ENCODE peak calls at places on chromosomes 7 and 10, in nine cellular contexts. H is OCI-LY7, K is pancreas, A is upper lobe of right lung, C is GM23338, E is fibroblast of lung, U is cardiac fibroblast, N is A549, W is endodermal cell. O is an unnamed sample.

GRCh38 chr10:92413011-92413410 is 122.0 kb downstream of the MARCHF5 start:
- DNase-seq in E (no peak), A (no peak), N (no peak), K (no peak), C (no peak), H (no peak), U (no peak), W (no peak), O (no peak)

GRCh38 chr7:22586806-22587180 is 86.8 kb upstream of the STEAP1B start:
- DNase-seq in E (peak), A (no peak), H (no peak), W (peak), N (no peak), K (no peak), C (peak), U (peak), O (peak)

GRCh38 chr10:74433993-74434392 is 283.0 kb downstream of the ADK start:
- DNase-seq in H (no peak), C (no peak), U (peak), W (no peak), N (no peak), A (no peak), E (peak), K (no peak), O (no peak)

GRCh38 chr7:5248201-5248885 is 34.4 kb upstream of the SLC29A4 start:
- DNase-seq in A (no peak), U (peak), C (no peak), N (no peak), K (peak), H (no peak), W (no peak), E (no peak), O (no peak)

GRCh38 chr7:86407291-86407690 is 236.4 kb upstream of the GRM3 start:
- DNase-seq in W (no peak), K (no peak), N (no peak), C (no peak), H (no peak), U (no peak), A (no peak), E (peak), O (no peak)

GRCh38 chr10:90451283-90451682 is 406.6 kb downstream of the HTR7 start:
- DNase-seq in K (no peak), N (no peak), H (no peak), C (no peak), E (peak), W (no peak), A (no peak), U (peak), O (no peak)

GRCh38 chr7:95396136-95397032 is at the start of gene PON3:
- DNase-seq in E (no peak), C (peak), N (peak), U (peak), A (peak), H (no peak), K (peak), W (peak), O (no peak)

GRCh38 chr10:48439031-48439430 is 132.6 kb downstream of the MAPK8 start:
- DNase-seq in U (peak), N (no peak), E (peak), A (no peak), H (no peak), C (no peak), W (no peak), K (no peak), O (peak)

GRCh38 chr7:88681682-88682081 is 77.8 kb upstream of the ZNF804B start:
- DNase-seq in C (no peak), E (no peak), K (no peak), U (no peak), A (no peak), H (no peak), N (no peak), W (no peak), O (no peak)

GRCh38 chr7:107044347-107045194 is at the start of gene PRKAR2B:
- DNase-seq in N (peak), E (peak), A (peak), K (peak), U (peak), H (peak), W (peak), C (peak), O (peak)

GRCh38 chr10:73244866-73245477 is 2.1 kb downstream of the DNAJC9 start:
- DNase-seq in A (no peak), N (no peak), U (peak), K (no peak), W (no peak), C (no peak), H (peak), E (no peak), O (no peak)

GRCh38 chr7:102146122-102146521 is 140.5 kb upstream of the SH2B2 start:
- DNase-seq in E (no peak), N (no peak), K (no peak), U (no peak), W (no peak), A (no peak), H (no peak), C (no peak), O (no peak)

GRCh38 chr7:11914645-11915044 is 82.6 kb upstream of the THSD7A start:
- DNase-seq in N (no peak), A (no peak), K (no peak), E (no peak), H (no peak), U (no peak), W (no peak), C (no peak), O (no peak)

GRCh38 chr10:89171263-89171872 is 35.7 kb downstream of the CH25H start:
- DNase-seq in A (no peak), C (peak), W (no peak), N (no peak), K (no peak), U (no peak), H (no peak), E (peak), O (peak)

GRCh38 chr7:26648429-26649015 is 215.9 kb downstream of the SKAP2 start:
- DNase-seq in A (no peak), W (no peak), H (no peak), C (no peak), U (peak), E (peak), K (no peak), N (no peak), O (peak)

GRCh38 chr7:55449992-55450535 is 84.9 kb downstream of the LANCL2 start:
- DNase-seq in N (no peak), C (no peak), W (no peak), U (no peak), K (no peak), H (no peak), A (no peak), E (no peak), O (no peak)

GRCh38 chr7:140732436-140732835 is 35.9 kb downstream of the NDUFB2 start:
- DNase-seq in H (no peak), E (no peak), N (no peak), K (no peak), W (no peak), A (no peak), U (no peak), C (peak), O (no peak)

GRCh38 chr7:93921190-93921585 is 347 bp upstream of the GNG11 start:
- DNase-seq in N (no peak), K (no peak), E (no peak), U (no peak), C (no peak), A (no peak), H (no peak), W (no peak), O (peak)

GRCh38 chr10:88908194-88908593 is 28.1 kb downstream of the STAMBPL1 start:
- DNase-seq in K (no peak), C (no peak), H (no peak), N (no peak), U (no peak), W (no peak), A (no peak), E (no peak), O (no peak)

GRCh38 chr7:30977896-30978564 is 14.3 kb downstream of the GHRHR start:
- DNase-seq in E (no peak), H (peak), W (peak), N (peak), K (peak), A (peak), U (peak), C (peak), O (peak)

GRCh38 chr7:7014827-7015610 is 167.3 kb upstream of the C1GALT1 start:
- DNase-seq in C (no peak), U (no peak), N (no peak), W (no peak), H (no peak), E (no peak), K (no peak), A (no peak), O (no peak)

GRCh38 chr10:123096452-123096851 is 39.3 kb upstream of the HMX3 start:
- DNase-seq in N (no peak), H (no peak), K (no peak), C (no peak), E (no peak), U (no peak), W (no peak), A (no peak), O (no peak)

GRCh38 chr7:45586748-45587520 is 12.8 kb downstream of the ADCY1 start:
- DNase-seq in E (no peak), W (peak), A (no peak), U (no peak), H (no peak), C (no peak), N (no peak), K (no peak), O (no peak)

GRCh38 chr7:100571829-100572116 is 1.9 kb downstream of the SAP25 start:
- DNase-seq in W (peak), N (no peak), C (peak), H (no peak), A (peak), E (no peak), K (no peak), U (no peak), O (no peak)

GRCh38 chr7:151013728-151014497 is 10.4 kb downstream of the ATG9B start:
- DNase-seq in C (peak), A (peak), H (no peak), U (peak), E (peak), K (peak), N (no peak), W (peak), O (peak)

DNA sequence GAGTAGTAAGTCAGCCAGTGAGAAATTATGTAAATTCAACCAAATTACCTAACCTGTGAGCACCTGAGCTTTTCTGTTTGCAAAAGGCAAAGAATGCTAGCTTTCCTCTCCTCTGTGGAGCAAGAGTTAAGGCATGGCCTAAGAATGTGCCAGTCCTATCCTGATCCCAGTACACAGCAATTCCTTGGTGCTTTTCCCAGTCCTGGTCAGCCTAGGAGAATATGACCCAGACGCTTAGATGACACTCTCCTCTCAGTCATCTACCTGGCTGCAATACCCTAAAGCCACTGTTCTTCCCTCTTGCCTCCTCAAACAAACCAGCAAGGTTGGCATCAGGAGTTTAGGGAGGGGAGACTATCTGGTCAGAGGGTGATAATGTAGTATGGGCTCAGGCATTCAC is 4.1 kb downstream of the PDLIM1 start:
- DNase-seq in C (no peak), N (no peak), E (no peak), K (no peak), U (no peak), A (no peak), W (no peak), H (no peak), O (no peak)
- H3K4me3 ChIP-seq in C (no peak), N (no peak), E (no peak), K (no peak), U (no peak), A (no peak), W (peak), H (no peak), O (no peak)

GRCh38 chr7:70734436-70734835 is 397.5 kb upstream of the GALNT17 start:
- DNase-seq in W (no peak), C (no peak), E (peak), U (no peak), N (no peak), H (no peak), K (no peak), A (no peak), O (no peak)
- TF ChIP-seq CTCF in W (no peak), C (no peak), E (no peak), U (no peak), N (no peak), H (no peak), K (no peak), A (no peak), O (no peak)

GRCh38 chr10:7233259-7233991 is 177.4 kb downstream of the SFMBT2 start:
- DNase-seq in N (no peak), E (no peak), W (no peak), K (no peak), H (no peak), U (no peak), C (no peak), A (peak), O (no peak)

GRCh38 chr10:7230956-7231355 is 179.9 kb downstream of the SFMBT2 start:
- DNase-seq in E (peak), W (no peak), N (no peak), A (no peak), K (no peak), H (no peak), U (peak), C (no peak), O (no peak)

GRCh38 chr10:7230036-7230435 is 180.8 kb downstream of the SFMBT2 start:
- DNase-seq in E (no peak), N (no peak), A (no peak), W (no peak), U (no peak), H (no peak), C (no peak), K (no peak), O (no peak)

GRCh38 chr10:7234109-7234508 is 176.7 kb downstream of the SFMBT2 start:
- DNase-seq in K (no peak), W (no peak), H (no peak), A (no peak), E (no peak), U (no peak), N (no peak), C (no peak), O (no peak)

DNA sequence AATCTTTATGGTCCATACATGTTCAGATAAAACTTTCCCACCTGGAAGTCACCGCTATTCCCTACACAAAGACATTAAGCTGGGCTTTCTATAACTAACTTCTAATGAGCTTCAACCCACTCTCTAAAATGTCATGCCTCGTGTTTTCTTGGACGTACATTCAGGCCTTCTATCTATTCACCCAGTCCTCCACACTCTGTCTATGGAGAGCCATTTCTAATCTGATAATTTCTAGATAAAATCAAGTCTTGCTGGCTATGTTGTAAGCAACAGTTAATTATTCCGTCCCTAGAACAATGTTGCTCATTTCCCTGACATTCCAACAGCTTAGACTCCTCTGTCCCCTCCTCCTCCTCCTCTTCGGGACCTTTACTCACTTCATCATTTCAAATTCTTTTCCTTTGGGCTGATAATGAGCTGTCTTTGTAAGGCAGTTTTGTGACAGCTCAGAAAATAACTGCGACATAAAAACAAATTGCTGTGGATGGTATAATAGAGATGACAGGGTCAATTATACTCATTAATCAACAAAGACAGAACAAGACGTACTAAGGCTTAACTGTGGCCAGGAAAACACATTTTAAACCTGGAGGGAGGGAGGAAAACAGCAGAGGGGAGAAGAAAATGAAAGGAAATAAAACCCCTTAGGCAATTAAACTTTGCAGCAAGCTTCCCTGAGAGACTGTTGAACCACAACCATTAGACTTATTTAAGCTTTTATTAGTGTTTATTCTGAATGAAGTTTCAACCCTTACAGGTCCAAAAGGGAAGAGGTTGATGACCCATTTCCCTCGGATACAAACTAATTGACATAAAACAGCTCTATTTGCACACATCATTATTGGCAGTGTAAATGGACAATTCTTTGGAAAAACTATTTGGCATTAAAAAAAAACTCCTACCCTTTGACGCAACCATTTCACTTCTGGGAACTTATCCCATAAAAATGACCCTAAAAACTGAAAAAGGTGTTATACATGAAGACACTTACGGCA is 179.1 kb downstream of the SFMBT2 start:
- DNase-seq in K (no peak), H (no peak), N (no peak), A (no peak), C (no peak), W (no peak), U (no peak), E (peak), O (no peak)
- H3K4me3 ChIP-seq in K (no peak), H (no peak), N (no peak), A (no peak), C (no peak), W (no peak), U (no peak), E (no peak), O (no peak)

DNA sequence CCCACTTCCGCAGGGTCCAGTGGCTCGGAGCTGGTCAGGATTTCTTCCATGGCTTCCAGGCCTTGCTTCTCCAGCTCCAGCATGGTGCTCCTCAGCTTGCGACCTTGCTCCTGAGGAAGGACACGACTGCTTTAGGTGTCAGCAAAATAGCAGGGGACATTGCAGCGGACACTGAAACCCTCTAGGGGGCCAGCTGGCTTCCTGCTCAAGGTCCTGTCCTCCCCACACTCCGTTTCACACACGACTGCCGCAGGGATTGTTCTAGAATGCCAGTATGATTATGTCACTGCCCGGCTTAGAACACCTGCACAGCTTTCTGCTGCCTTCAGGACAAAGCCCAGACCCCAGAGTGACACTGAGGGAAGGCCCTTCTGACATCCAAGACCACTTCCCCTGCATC is 65.6 kb downstream of the SCRN1 start:
- DNase-seq in N (no peak), U (no peak), H (no peak), W (peak), C (peak), E (no peak), A (no peak), K (no peak), O (no peak)
- TF ChIP-seq CTCF in N (no peak), U (no peak), H (no peak), W (peak), C (no peak), E (no peak), A (no peak), K (no peak), O (no peak)

GRCh38 chr10:8036521-8037198 is 17.8 kb upstream of the GATA3 start:
- DNase-seq in K (no peak), N (no peak), A (no peak), C (peak), H (no peak), U (no peak), E (no peak), W (peak), O (no peak)
- H3K4me3 ChIP-seq in K (no peak), N (peak), A (no peak), C (peak), H (no peak), U (no peak), E (no peak), W (no peak), O (no peak)

GRCh38 chr7:46747869-46748576 is 827.0 kb upstream of the IGFBP3 start:
- DNase-seq in A (no peak), H (no peak), N (no peak), C (no peak), U (no peak), K (no peak), W (no peak), E (peak), O (no peak)

GRCh38 chr7:46744957-46745699 is 824.1 kb upstream of the IGFBP3 start:
- DNase-seq in W (no peak), E (peak), H (no peak), A (no peak), U (no peak), C (no peak), N (no peak), K (no peak), O (no peak)

GRCh38 chr7:46747222-46747621 is 826.1 kb upstream of the IGFBP3 start:
- DNase-seq in N (no peak), A (no peak), K (no peak), H (no peak), E (no peak), W (no peak), U (no peak), C (no peak), O (no peak)

GRCh38 chr7:46742608-46743000 is 821.5 kb upstream of the IGFBP3 start:
- DNase-seq in C (no peak), N (no peak), W (no peak), H (no peak), U (no peak), K (no peak), E (no peak), A (no peak), O (no peak)

GRCh38 chr7:46745700-46746090 is 824.6 kb upstream of the IGFBP3 start:
- DNase-seq in W (no peak), H (no peak), K (no peak), C (no peak), E (no peak), N (no peak), U (peak), A (no peak), O (peak)
- TF ChIP-seq CTCF in W (no peak), H (no peak), K (no peak), C (no peak), E (no peak), N (no peak), U (no peak), A (peak), O (peak)

DNA sequence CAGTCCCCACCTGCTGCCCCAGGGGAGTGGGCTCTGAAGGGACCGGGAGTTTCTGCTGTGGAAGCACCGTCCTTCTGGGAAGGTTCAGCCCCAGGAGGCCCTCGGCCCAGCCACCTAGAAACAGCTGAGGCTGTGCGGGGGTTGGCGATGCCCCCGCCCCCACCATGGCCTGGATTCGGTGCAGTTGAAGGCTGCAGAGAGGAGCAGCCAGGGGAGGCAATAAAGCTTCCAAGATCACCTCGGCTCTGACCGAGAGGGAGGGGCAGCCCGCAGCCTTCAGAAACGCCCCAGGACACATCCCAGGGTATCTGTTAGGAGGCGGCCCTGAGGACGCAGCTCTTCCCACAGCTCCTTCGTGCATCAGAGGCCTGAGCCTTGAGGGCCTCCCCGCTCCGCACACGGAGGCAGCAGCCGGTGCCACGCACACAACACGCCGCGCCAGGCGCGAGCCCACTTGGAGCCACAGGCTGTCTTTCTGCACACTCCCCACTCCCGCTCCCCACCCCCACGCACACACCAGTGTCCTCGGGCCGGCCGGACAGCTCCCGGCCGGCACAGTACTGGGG is 1.6 kb downstream of the KNDC1 start:
- DNase-seq in W (peak), U (no peak), K (no peak), C (peak), N (no peak), A (peak), H (no peak), E (no peak), O (no peak)
- H3K4me3 ChIP-seq in W (no peak), U (no peak), K (no peak), C (peak), N (no peak), A (peak), H (no peak), E (no peak), O (no peak)